ENCODE peak calls at places on chromosome 9, in ten cellular contexts. One of them, this sample, is unnamed.

GRCh38 chr9:81022177-81022576 is 667.2 kb downstream of the TLE1 start:
- DNase-seq in cardiac fibroblast: peak
- DNase-seq in A549: no peak
- DNase-seq in GM12865: no peak
- DNase-seq in brain microvascular endothelial cell: no peak
- DNase-seq in stomach: no peak
- DNase-seq in uterus: no peak
- DNase-seq in dorsolateral prefrontal cortex: no peak
- DNase-seq in IMR-90: peak
- DNase-seq in AG04449: peak
- DNase-seq in this sample: no peak

GRCh38 chr9:94809778-94810177 is 83.3 kb downstream of the AOPEP start:
- DNase-seq in cardiac fibroblast: no peak
- DNase-seq in A549: no peak
- DNase-seq in GM12865: no peak
- DNase-seq in brain microvascular endothelial cell: no peak
- DNase-seq in stomach: no peak
- DNase-seq in uterus: no peak
- DNase-seq in dorsolateral prefrontal cortex: no peak
- DNase-seq in IMR-90: no peak
- DNase-seq in AG04449: no peak
- DNase-seq in this sample: no peak

GRCh38 chr9:134590240-134591081 is 51.1 kb upstream of the COL5A1 start:
- DNase-seq in cardiac fibroblast: peak
- DNase-seq in A549: no peak
- DNase-seq in GM12865: no peak
- DNase-seq in brain microvascular endothelial cell: no peak
- DNase-seq in stomach: no peak
- DNase-seq in uterus: peak
- DNase-seq in dorsolateral prefrontal cortex: no peak
- DNase-seq in IMR-90: no peak
- DNase-seq in AG04449: no peak
- DNase-seq in this sample: no peak

GRCh38 chr9:89362647-89363310 is 44.5 kb downstream of the SECISBP2 start:
- DNase-seq in cardiac fibroblast: no peak
- DNase-seq in A549: no peak
- DNase-seq in GM12865: no peak
- DNase-seq in brain microvascular endothelial cell: no peak
- DNase-seq in stomach: no peak
- DNase-seq in uterus: no peak
- DNase-seq in dorsolateral prefrontal cortex: no peak
- DNase-seq in IMR-90: no peak
- DNase-seq in AG04449: no peak
- DNase-seq in this sample: no peak

GRCh38 chr9:127697575-127697974 is 9.2 kb upstream of the CFAP157 start:
- DNase-seq in cardiac fibroblast: no peak
- DNase-seq in A549: no peak
- DNase-seq in GM12865: no peak
- DNase-seq in brain microvascular endothelial cell: no peak
- DNase-seq in stomach: no peak
- DNase-seq in uterus: no peak
- DNase-seq in dorsolateral prefrontal cortex: no peak
- DNase-seq in IMR-90: no peak
- DNase-seq in AG04449: no peak
- DNase-seq in this sample: no peak

GRCh38 chr9:92661127-92661526 is 8.8 kb downstream of the IPPK start:
- DNase-seq in cardiac fibroblast: no peak
- DNase-seq in A549: no peak
- DNase-seq in GM12865: no peak
- DNase-seq in brain microvascular endothelial cell: no peak
- DNase-seq in stomach: no peak
- DNase-seq in uterus: no peak
- DNase-seq in dorsolateral prefrontal cortex: no peak
- DNase-seq in IMR-90: no peak
- DNase-seq in AG04449: no peak
- DNase-seq in this sample: no peak

GRCh38 chr9:93002700-93003099 is 55.4 kb downstream of the FGD3 start:
- DNase-seq in cardiac fibroblast: no peak
- DNase-seq in A549: no peak
- DNase-seq in GM12865: no peak
- DNase-seq in brain microvascular endothelial cell: no peak
- DNase-seq in stomach: no peak
- DNase-seq in uterus: no peak
- DNase-seq in dorsolateral prefrontal cortex: no peak
- DNase-seq in IMR-90: no peak
- DNase-seq in AG04449: no peak
- DNase-seq in this sample: no peak

GRCh38 chr9:16197578-16198370 is 644.9 kb downstream of the CCDC171 start:
- DNase-seq in cardiac fibroblast: no peak
- DNase-seq in A549: no peak
- DNase-seq in GM12865: no peak
- DNase-seq in brain microvascular endothelial cell: peak
- DNase-seq in stomach: no peak
- DNase-seq in uterus: no peak
- DNase-seq in dorsolateral prefrontal cortex: no peak
- DNase-seq in IMR-90: peak
- DNase-seq in AG04449: no peak
- DNase-seq in this sample: no peak

GRCh38 chr9:113390192-113390960 is 10.7 kb downstream of the ALAD start:
- DNase-seq in cardiac fibroblast: no peak
- DNase-seq in A549: no peak
- DNase-seq in GM12865: no peak
- DNase-seq in brain microvascular endothelial cell: no peak
- DNase-seq in stomach: no peak
- DNase-seq in uterus: no peak
- DNase-seq in dorsolateral prefrontal cortex: no peak
- DNase-seq in IMR-90: no peak
- DNase-seq in AG04449: no peak
- DNase-seq in this sample: no peak

GRCh38 chr9:120696551-120697230 is 17.6 kb downstream of the MEGF9 start:
- DNase-seq in cardiac fibroblast: peak
- DNase-seq in A549: no peak
- DNase-seq in GM12865: no peak
- DNase-seq in brain microvascular endothelial cell: no peak
- DNase-seq in stomach: no peak
- DNase-seq in uterus: no peak
- DNase-seq in dorsolateral prefrontal cortex: no peak
- DNase-seq in IMR-90: peak
- DNase-seq in AG04449: no peak
- DNase-seq in this sample: no peak

GRCh38 chr9:102975246-102975645 is 19.9 kb upstream of the CYLC2 start:
- DNase-seq in cardiac fibroblast: no peak
- DNase-seq in A549: no peak
- DNase-seq in GM12865: no peak
- DNase-seq in brain microvascular endothelial cell: no peak
- DNase-seq in stomach: no peak
- DNase-seq in uterus: no peak
- DNase-seq in dorsolateral prefrontal cortex: no peak
- DNase-seq in IMR-90: no peak
- DNase-seq in AG04449: no peak
- DNase-seq in this sample: no peak

GRCh38 chr9:79266986-79267385 is 304.8 kb upstream of the TLE4 start:
- DNase-seq in cardiac fibroblast: no peak
- DNase-seq in A549: no peak
- DNase-seq in GM12865: no peak
- DNase-seq in brain microvascular endothelial cell: no peak
- DNase-seq in stomach: no peak
- DNase-seq in uterus: no peak
- DNase-seq in dorsolateral prefrontal cortex: no peak
- DNase-seq in IMR-90: peak
- DNase-seq in AG04449: no peak
- DNase-seq in this sample: no peak

DNA sequence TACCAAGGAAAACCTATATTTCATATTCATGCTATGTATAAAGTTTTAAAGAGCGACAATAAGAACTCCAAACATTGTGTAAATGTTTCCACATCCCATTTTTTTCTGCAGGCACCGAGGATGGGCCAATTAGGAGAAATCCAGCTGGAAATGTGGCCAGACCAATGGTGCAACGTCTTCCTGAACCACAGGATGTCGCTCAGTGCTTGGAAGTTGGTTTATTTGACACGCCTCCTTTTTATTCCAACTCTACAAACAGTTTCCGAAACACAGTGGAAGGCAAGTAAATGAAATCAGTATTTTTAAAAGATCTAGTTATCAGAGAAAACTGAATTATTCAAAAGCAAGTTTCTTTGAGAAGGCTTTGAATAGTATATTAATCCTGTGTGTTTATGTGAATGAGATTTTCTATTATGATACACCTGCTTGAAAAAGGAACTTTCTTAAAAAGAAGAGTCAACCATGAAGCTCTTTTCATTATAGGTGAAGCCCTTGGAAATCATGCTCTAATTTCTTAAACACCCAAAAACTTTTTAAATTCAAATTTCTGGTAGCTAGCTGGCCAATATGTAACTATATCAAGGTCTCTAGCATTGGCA is 9.1 kb downstream of the TYRP1 start:
- DNase-seq in cardiac fibroblast: peak
- DNase-seq in A549: peak
- DNase-seq in GM12865: no peak
- DNase-seq in brain microvascular endothelial cell: peak
- DNase-seq in stomach: no peak
- DNase-seq in uterus: peak
- DNase-seq in dorsolateral prefrontal cortex: no peak
- DNase-seq in IMR-90: peak
- DNase-seq in AG04449: no peak
- DNase-seq in this sample: peak
- TF ChIP-seq CTCF in cardiac fibroblast: peak
- TF ChIP-seq CTCF in A549: peak
- TF ChIP-seq CTCF in GM12865: no peak
- TF ChIP-seq CTCF in brain microvascular endothelial cell: peak
- TF ChIP-seq CTCF in stomach: peak
- TF ChIP-seq CTCF in uterus: peak
- TF ChIP-seq CTCF in dorsolateral prefrontal cortex: peak
- TF ChIP-seq CTCF in IMR-90: peak
- TF ChIP-seq CTCF in AG04449: peak
- TF ChIP-seq CTCF in this sample: peak

DNA sequence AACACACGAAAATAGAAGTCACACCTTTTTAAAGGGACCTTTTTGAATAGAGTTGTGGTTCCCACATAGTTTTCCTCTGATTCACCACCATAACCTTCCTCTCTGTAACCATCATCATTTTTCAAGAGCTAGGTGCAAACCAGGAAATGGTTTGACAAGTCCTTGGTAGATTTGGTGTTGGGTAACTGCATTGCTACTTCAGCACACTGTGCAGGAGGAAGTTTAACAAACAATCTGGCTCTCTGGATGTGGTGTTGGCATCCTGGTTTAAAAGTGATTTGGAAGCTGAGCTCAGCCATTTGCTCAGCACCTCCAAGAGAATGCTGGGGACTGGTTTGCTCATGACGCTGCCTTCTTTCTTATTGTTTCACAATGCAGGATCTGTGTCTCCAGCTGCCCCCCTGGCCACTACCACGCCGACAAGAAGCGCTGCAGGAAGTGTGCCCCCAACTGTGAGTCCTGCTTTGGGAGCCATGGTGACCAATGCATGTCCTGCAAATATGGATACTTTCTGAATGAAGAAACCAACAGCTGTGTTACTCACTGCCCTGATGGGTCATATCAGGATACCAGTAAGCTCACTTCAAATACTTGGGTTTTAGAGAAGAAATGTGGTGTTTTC is 213.1 kb downstream of the RFK start:
- DNase-seq in cardiac fibroblast: peak
- DNase-seq in A549: peak
- DNase-seq in GM12865: peak
- DNase-seq in brain microvascular endothelial cell: peak
- DNase-seq in stomach: no peak
- DNase-seq in uterus: no peak
- DNase-seq in dorsolateral prefrontal cortex: no peak
- DNase-seq in IMR-90: peak
- DNase-seq in AG04449: peak
- DNase-seq in this sample: peak
- H3K4me3 ChIP-seq in cardiac fibroblast: no peak
- H3K4me3 ChIP-seq in A549: no peak
- H3K4me3 ChIP-seq in GM12865: no peak
- H3K4me3 ChIP-seq in brain microvascular endothelial cell: no peak
- H3K4me3 ChIP-seq in stomach: no peak
- H3K4me3 ChIP-seq in uterus: no peak
- H3K4me3 ChIP-seq in dorsolateral prefrontal cortex: no peak
- H3K4me3 ChIP-seq in IMR-90: no peak
- H3K4me3 ChIP-seq in AG04449: no peak
- H3K4me3 ChIP-seq in this sample: no peak

DNA sequence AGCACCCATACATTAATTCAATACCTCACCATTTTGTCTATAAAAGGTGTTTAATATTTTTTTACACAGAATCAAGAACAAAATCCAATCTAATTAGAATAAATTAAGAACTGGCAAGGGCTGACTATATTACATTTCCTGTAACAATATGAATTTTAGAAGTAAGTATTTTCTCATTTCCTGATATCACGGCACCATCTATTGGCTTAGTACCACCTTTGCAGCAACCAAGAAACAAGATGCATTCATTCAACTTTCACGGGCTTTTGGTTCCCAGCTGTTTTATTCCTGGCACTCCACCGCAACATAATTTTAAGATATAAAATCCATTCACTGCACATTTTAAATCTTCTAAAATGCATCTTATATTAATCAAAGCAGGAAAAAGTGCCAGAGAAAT is 20.6 kb downstream of the PSMB7 start:
- DNase-seq in cardiac fibroblast: no peak
- DNase-seq in A549: no peak
- DNase-seq in GM12865: no peak
- DNase-seq in brain microvascular endothelial cell: no peak
- DNase-seq in stomach: no peak
- DNase-seq in uterus: no peak
- DNase-seq in dorsolateral prefrontal cortex: no peak
- DNase-seq in IMR-90: no peak
- DNase-seq in AG04449: no peak
- DNase-seq in this sample: no peak
- TF ChIP-seq CTCF in cardiac fibroblast: no peak
- TF ChIP-seq CTCF in A549: peak
- TF ChIP-seq CTCF in GM12865: no peak
- TF ChIP-seq CTCF in brain microvascular endothelial cell: no peak
- TF ChIP-seq CTCF in stomach: no peak
- TF ChIP-seq CTCF in uterus: no peak
- TF ChIP-seq CTCF in dorsolateral prefrontal cortex: no peak
- TF ChIP-seq CTCF in IMR-90: peak
- TF ChIP-seq CTCF in AG04449: no peak
- TF ChIP-seq CTCF in this sample: no peak

DNA sequence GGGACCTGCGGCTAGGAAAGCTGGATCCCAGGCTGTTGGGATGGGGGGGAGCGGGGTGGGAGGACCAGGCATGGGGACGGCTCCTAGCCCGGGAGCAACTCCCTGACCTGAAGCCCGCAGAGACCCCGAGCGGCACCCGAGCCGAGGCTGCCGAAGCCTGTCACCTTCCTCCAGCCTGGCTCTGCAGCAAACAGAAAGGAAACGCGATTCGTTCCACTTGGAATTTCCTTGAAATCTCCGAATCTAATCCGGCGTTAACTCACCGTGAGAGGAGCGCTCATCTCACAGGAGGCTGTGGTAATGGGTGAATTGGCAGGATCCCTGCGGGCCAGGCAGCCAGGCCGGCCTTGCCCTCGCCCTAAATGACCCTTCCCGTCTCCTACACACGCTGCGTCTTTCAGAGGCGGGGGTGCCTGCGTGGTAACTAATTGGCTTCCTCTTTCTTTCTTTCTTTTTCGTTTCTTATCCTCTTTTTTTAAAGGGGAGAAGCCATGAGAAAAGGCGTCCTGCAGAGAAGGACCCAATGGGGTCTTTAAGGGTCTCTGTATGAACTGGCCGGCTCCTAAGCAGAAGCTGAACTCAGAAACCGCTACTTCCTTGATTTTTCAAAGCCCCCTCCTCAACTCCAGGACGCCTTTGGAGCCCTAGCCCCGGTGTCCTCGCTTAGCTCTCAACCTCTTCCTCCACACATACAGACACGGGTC is 8.5 kb downstream of the PAX5 start:
- DNase-seq in cardiac fibroblast: no peak
- DNase-seq in A549: no peak
- DNase-seq in GM12865: no peak
- DNase-seq in brain microvascular endothelial cell: no peak
- DNase-seq in stomach: no peak
- DNase-seq in uterus: no peak
- DNase-seq in dorsolateral prefrontal cortex: no peak
- DNase-seq in IMR-90: no peak
- DNase-seq in AG04449: no peak
- DNase-seq in this sample: no peak
- H3K4me3 ChIP-seq in cardiac fibroblast: no peak
- H3K4me3 ChIP-seq in A549: peak
- H3K4me3 ChIP-seq in GM12865: peak
- H3K4me3 ChIP-seq in brain microvascular endothelial cell: no peak
- H3K4me3 ChIP-seq in stomach: peak
- H3K4me3 ChIP-seq in uterus: no peak
- H3K4me3 ChIP-seq in dorsolateral prefrontal cortex: peak
- H3K4me3 ChIP-seq in IMR-90: no peak
- H3K4me3 ChIP-seq in AG04449: peak
- H3K4me3 ChIP-seq in this sample: no peak